ENCODE peak calls at places on chromosomes 1 and 21, in six cellular contexts. Y is tibial nerve, C is neural progenitor cell, L is transverse colon, K is PC-3, R is IMR-90. Z is an unnamed sample.

GRCh38 chr21:37871121-37871862 is 45.0 kb downstream of the KCNJ6 start:
- DNase-seq in Y (no peak), C (no peak), L (no peak), K (peak; percentile 10), R (peak; percentile 91), Z (no peak)

GRCh38 chr1:9207086-9207485 is 27.5 kb upstream of the H6PD start:
- DNase-seq in Y (no peak), C (no peak), L (no peak), K (no peak), R (peak; percentile 93), Z (no peak)

GRCh38 chr21:43189936-43190335 is 21.1 kb downstream of the CRYAA start:
- DNase-seq in Y (peak; percentile 2), C (no peak), L (no peak), K (no peak), R (no peak), Z (no peak)

GRCh38 chr21:44711327-44712202 is at the start of gene TSPEAR:
- DNase-seq in Y (no peak), C (peak; percentile 49), L (no peak), K (no peak), R (no peak), Z (peak; percentile 12)

GRCh38 chr1:225962440-225962975 is 21.5 kb upstream of the LEFTY2 start:
- DNase-seq in Y (no peak), C (peak; percentile 82), L (peak; percentile 76), K (no peak), R (no peak), Z (peak; percentile 39)

GRCh38 chr1:67939176-67939751 is 106.0 kb upstream of the GNG12 start:
- DNase-seq in Y (no peak), C (no peak), L (no peak), K (no peak), R (no peak), Z (peak; percentile 48)

GRCh38 chr1:60245371-60245770 is 171.8 kb upstream of the C1orf87 start:
- DNase-seq in Y (peak; percentile 24), C (no peak), L (no peak), K (no peak), R (no peak), Z (no peak)

GRCh38 chr21:26425576-26425975 is 147.5 kb downstream of the CYYR1 start:
- DNase-seq in Y (no peak), C (no peak), L (no peak), K (no peak), R (no peak), Z (no peak)

GRCh38 chr1:19743793-19744192 is 55.9 kb downstream of the TMCO4 start:
- DNase-seq in Y (no peak), C (no peak), L (no peak), K (no peak), R (no peak), Z (no peak)

GRCh38 chr1:44501022-44501910 is 96.2 kb downstream of the RNF220 start:
- DNase-seq in Y (no peak), C (peak; percentile 73), L (no peak), K (no peak), R (no peak), Z (peak; percentile 35)

GRCh38 chr1:36991551-36991950 is 42.8 kb downstream of the GRIK3 start:
- DNase-seq in Y (no peak), C (no peak), L (no peak), K (no peak), R (no peak), Z (no peak)

GRCh38 chr21:46130721-46131720 is 24.4 kb downstream of the FTCD start:
- DNase-seq in Y (no peak), C (no peak), L (no peak), K (no peak), R (no peak), Z (peak; percentile 60)

GRCh38 chr1:6471969-6472368 is 6.0 kb upstream of the TNFRSF25 start:
- DNase-seq in Y (no peak), C (no peak), L (peak; percentile 89), K (peak; percentile 46), R (no peak), Z (no peak)

GRCh38 chr1:37741662-37742061 is 23.3 kb downstream of the EPHA10 start:
- DNase-seq in Y (no peak), C (peak; percentile 50), L (no peak), K (no peak), R (no peak), Z (no peak)

GRCh38 chr1:174700775-174701174 is 253.0 kb downstream of the GPR52 start:
- DNase-seq in Y (no peak), C (no peak), L (no peak), K (no peak), R (no peak), Z (no peak)

GRCh38 chr1:56788588-56788987 is 30.6 kb downstream of the FYB2 start:
- DNase-seq in Y (no peak), C (no peak), L (peak; percentile 72), K (peak; percentile 6), R (no peak), Z (peak; percentile 63)

GRCh38 chr1:175637917-175638316 is 105.5 kb downstream of the TNR start:
- DNase-seq in Y (no peak), C (no peak), L (no peak), K (no peak), R (no peak), Z (no peak)

GRCh38 chr21:27505516-27505915 is 538.6 kb upstream of the ADAMTS5 start:
- DNase-seq in Y (no peak), C (no peak), L (no peak), K (no peak), R (peak; percentile 70), Z (no peak)

GRCh38 chr1:171655215-171656116 is 3.0 kb upstream of the MYOC start:
- DNase-seq in Y (peak; percentile 63), C (peak; percentile 83), L (peak; percentile 57), K (peak; percentile 48), R (peak; percentile 48), Z (peak; percentile 95)

GRCh38 chr1:31570906-31571305 is 5.4 kb upstream of the TINAGL1 start:
- DNase-seq in Y (no peak), C (no peak), L (no peak), K (no peak), R (no peak), Z (no peak)

GRCh38 chr21:23740463-23740862 is 1866.8 kb downstream of the MRPL39 start:
- DNase-seq in Y (no peak), C (no peak), L (no peak), K (no peak), R (no peak), Z (no peak)

DNA sequence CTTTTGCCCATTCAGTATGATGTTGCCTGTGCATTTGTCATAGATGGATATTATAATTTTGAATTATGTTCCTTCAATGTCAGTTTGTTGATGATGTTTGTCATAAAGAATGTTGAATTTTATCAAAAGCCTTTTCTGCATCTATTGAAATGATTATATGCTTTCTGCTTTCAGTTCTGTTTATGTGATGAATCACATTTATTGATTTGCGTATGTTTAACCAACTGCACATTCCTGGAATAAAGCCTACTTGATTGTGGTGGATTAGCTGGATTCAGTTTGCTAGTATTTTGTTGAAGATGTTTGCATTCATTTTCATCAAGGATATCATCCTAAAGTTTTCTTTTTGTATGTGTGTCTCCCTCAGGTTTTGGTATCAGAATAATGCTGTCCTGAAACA is 5.7 kb upstream of the OR2M4 start:
- DNase-seq in Y (no peak), C (no peak), L (no peak), K (peak; percentile 61), R (no peak), Z (no peak)
- H3K9me3 ChIP-seq in Y (no peaks in the 10 kb centered on the region), C (peaks cover 46% of the 10 kb centered on the region), L (no peaks in the 10 kb centered on the region), K (peaks cover 10% of the 10 kb centered on the region), R (peaks cover 16% of the 10 kb centered on the region), Z (no peaks in the 10 kb centered on the region)

GRCh38 chr1:206715120-206715519 is 30.4 kb downstream of the MAPKAPK2 start:
- DNase-seq in Y (no peak), C (no peak), L (no peak), K (no peak), R (no peak), Z (no peak)
- H3K4me1 ChIP-seq in Y (peaks cover 36% of the 10 kb centered on the region), C (peaks cover 7% of the 10 kb centered on the region), L (peaks cover 52% of the 10 kb centered on the region), K (peaks cover 58% of the 10 kb centered on the region), R (peaks cover 27% of the 10 kb centered on the region), Z (peaks cover 26% of the 10 kb centered on the region)

GRCh38 chr1:95437011-95437410 is 203.0 kb downstream of the RWDD3 start:
- DNase-seq in Y (no peak), C (no peak), L (no peak), K (no peak), R (no peak), Z (no peak)

GRCh38 chr1:95440511-95440910 is 206.5 kb downstream of the RWDD3 start:
- DNase-seq in Y (no peak), C (no peak), L (no peak), K (no peak), R (no peak), Z (no peak)

GRCh38 chr1:95431216-95431615 is 197.2 kb downstream of the RWDD3 start:
- DNase-seq in Y (no peak), C (no peak), L (no peak), K (peak; percentile 55), R (no peak), Z (no peak)

GRCh38 chr1:95438213-95438948 is 204.4 kb downstream of the RWDD3 start:
- DNase-seq in Y (no peak), C (peak; percentile 53), L (no peak), K (no peak), R (no peak), Z (no peak)

DNA sequence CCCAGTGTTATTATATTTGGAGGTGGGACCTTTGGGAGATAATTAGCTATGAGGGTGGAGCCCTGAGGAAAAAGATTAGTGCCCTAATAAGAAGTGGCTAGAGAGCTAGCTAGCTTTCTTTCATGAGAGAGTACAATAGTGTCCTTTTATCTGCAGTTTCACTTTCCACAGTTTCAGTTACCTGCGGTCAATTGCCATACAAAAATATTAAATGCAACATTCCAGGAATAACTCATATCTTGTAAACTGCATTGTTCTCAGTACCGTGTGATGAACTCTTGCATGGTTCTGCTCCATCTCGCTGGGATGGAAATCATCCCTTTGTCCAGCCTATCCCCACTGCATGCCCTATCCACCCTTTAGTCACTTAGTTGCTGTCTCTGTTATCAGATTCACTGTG is 201.6 kb downstream of the RWDD3 start:
- DNase-seq in Y (no peak), C (no peak), L (no peak), K (peak; percentile 43), R (no peak), Z (no peak)
- H3K9me3 ChIP-seq in Y (no peaks in the 10 kb centered on the region), C (no peaks in the 10 kb centered on the region), L (no peaks in the 10 kb centered on the region), K (no peaks in the 10 kb centered on the region), R (no peaks in the 10 kb centered on the region), Z (no peaks in the 10 kb centered on the region)

GRCh38 chr1:234720709-234721436 is 110.9 kb upstream of the IRF2BP2 start:
- DNase-seq in Y (no peak), C (no peak), L (no peak), K (no peak), R (no peak), Z (peak; percentile 63)
- H3K4me1 ChIP-seq in Y (peaks cover 84% of the 10 kb centered on the region), C (peaks cover 43% of the 10 kb centered on the region), L (peaks cover 78% of the 10 kb centered on the region), K (peaks cover 39% of the 10 kb centered on the region), R (peaks cover 43% of the 10 kb centered on the region), Z (peaks cover 44% of the 10 kb centered on the region)

DNA sequence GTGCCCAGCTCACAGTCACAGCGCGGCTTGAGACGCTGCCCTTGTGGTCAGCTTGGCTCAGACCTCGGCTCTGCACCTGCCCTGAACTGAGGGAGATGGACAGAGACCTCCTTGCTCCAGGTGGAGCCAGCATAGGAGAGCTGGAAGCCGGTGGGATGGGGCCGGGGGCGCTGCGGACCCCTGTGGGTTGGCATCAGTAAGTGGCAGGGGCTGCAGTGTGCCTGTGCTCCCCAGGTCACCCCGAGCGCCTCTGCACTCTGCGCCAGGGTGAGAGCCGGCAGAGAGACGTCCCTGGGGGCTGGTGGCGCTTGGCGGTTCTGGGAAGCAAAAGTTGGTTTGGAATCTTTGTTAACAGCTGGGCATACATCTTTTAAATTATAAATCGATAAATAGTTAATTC is 105.6 kb upstream of the TTC34 start:
- DNase-seq in Y (no peak), C (no peak), L (no peak), K (no peak), R (no peak), Z (no peak)
- H3K9me3 ChIP-seq in Y (no peaks in the 10 kb centered on the region), C (no peaks in the 10 kb centered on the region), L (no peaks in the 10 kb centered on the region), K (no peaks in the 10 kb centered on the region), R (peaks cover 73% of the 10 kb centered on the region), Z (no peaks in the 10 kb centered on the region)